ENCODE peak calls at places on chromosomes 5 and 9, in seven cellular contexts. G, R, X, V, O, T and I are unnamed samples.

GRCh38 chr5:92560698-92561361 is 1020.2 kb downstream of the NR2F1-AS1 start:
- DNase-seq in O (no peak), X (no peak), G (no peak), T (no peak), V (peak; percentile 93), R (no peak), I (no peak)

GRCh38 chr9:76868897-76869296 is 37.0 kb downstream of the PRUNE2 start:
- DNase-seq in G (no peak), O (no peak), X (no peak), T (no peak), R (no peak), V (peak; percentile 62), I (no peak)

GRCh38 chr5:141354900-141355469 is at the start of gene PCDHGA4:
- DNase-seq in G (no peak), R (no peak), X (no peak), O (no peak), T (peak; percentile 15), V (no peak), I (no peak)

GRCh38 chr9:90974007-90974406 is 172.4 kb downstream of the SYK start:
- DNase-seq in X (no peak), V (peak; percentile 55), O (no peak), R (no peak), G (no peak), T (no peak), I (no peak)

GRCh38 chr5:98927242-98927987 is 1.4 kb downstream of the CHD1 start:
- DNase-seq in V (peak; percentile 80), O (no peak), X (peak; percentile 65), G (peak; percentile 71), T (peak; percentile 15), R (no peak), I (peak; percentile 59)

GRCh38 chr5:38208782-38209378 is 49.5 kb upstream of the EGFLAM start:
- DNase-seq in O (no peak), G (no peak), X (peak; percentile 22), V (peak; percentile 40), T (peak; percentile 39), R (no peak), I (no peak)

GRCh38 chr9:117414906-117415583 is at the start of gene ASTN2:
- DNase-seq in G (no peak), X (no peak), R (no peak), T (no peak), O (no peak), V (peak; percentile 4), I (no peak)

GRCh38 chr5:153742071-153742470 is 251.6 kb downstream of the GRIA1 start:
- DNase-seq in T (peak; percentile 79), R (no peak), X (no peak), O (no peak), G (no peak), V (no peak), I (no peak)

GRCh38 chr5:150599917-150600511 is 40.4 kb upstream of the SYNPO start:
- DNase-seq in R (peak; percentile 67), V (peak; percentile 75), T (peak; percentile 29), G (no peak), O (peak; percentile 79), X (peak; percentile 91), I (no peak)

GRCh38 chr9:134335490-134336173 is 9.4 kb downstream of the RXRA start:
- DNase-seq in T (no peak), X (no peak), R (no peak), O (peak; percentile 94), V (no peak), G (no peak), I (no peak)

GRCh38 chr5:128913551-128913950 is 51.7 kb upstream of the SLC27A6 start:
- DNase-seq in T (no peak), G (no peak), X (no peak), V (no peak), O (no peak), R (no peak), I (no peak)

GRCh38 chr5:24773241-24773640 is 128.5 kb upstream of the CDH10 start:
- DNase-seq in V (peak; percentile 76), G (no peak), O (no peak), X (no peak), R (no peak), T (no peak), I (no peak)

GRCh38 chr9:109286981-109287380 is 33.9 kb downstream of the EPB41L4B start:
- DNase-seq in V (peak; percentile 49), O (no peak), T (peak; percentile 61), G (no peak), X (no peak), R (no peak), I (no peak)

GRCh38 chr5:97098864-97099454 is 43.5 kb downstream of the LIX1 start:
- DNase-seq in G (no peak), V (peak; percentile 6), O (no peak), R (no peak), T (no peak), X (no peak), I (no peak)

GRCh38 chr5:135372654-135373381 is 26.2 kb downstream of the MACROH2A1 start:
- DNase-seq in X (no peak), R (no peak), O (no peak), T (no peak), V (no peak), G (no peak), I (no peak)

DNA sequence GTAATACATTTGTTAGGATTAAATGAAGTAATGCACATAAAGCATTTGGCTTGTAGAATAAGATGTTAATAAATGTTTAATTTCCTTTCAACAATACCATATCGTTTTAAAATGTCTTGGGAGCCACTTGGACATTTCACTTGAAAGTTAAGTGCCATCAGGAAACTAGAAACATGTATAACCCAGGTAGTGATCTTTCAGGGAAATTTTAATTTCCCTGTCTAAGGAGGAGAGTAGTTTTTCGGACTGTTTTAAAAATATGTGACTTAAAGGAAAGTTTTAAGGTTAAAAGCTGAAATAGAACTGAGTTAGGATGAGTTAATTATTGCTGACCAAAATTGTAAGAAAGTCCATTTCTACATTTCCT is 18.0 kb downstream of the CDC42SE2 start:
- DNase-seq in G (no peak), T (no peak), R (no peak), X (no peak), V (no peak), O (no peak), I (no peak)
- H3K4me3 ChIP-seq in G (peak overlapping the region; percentile 92), T (no peak overlapping the region), R (peak overlapping the region; percentile 34), X (no peak overlapping the region), V (no peak overlapping the region), O (peak overlapping the region; percentile 2), I (peak overlapping the region; percentile 43)

GRCh38 chr9:124257070-124257864 is 482 bp upstream of the NEK6 start:
- DNase-seq in R (no peak), G (no peak), V (peak; percentile 58), T (no peak), X (no peak), O (peak; percentile 45), I (no peak)
- H3K27me3 ChIP-seq in R (no peaks in the 10 kb centered on the region), G (no peaks in the 10 kb centered on the region), V (no peaks in the 10 kb centered on the region), T (peaks cover 20% of the 10 kb centered on the region), X (no peaks in the 10 kb centered on the region), O (no peaks in the 10 kb centered on the region), I (no peaks in the 10 kb centered on the region)

GRCh38 chr5:175654807-175655206 is 3.1 kb upstream of the HRH2 start:
- DNase-seq in V (no peak), R (no peak), X (no peak), O (no peak), T (no peak), G (no peak), I (no peak)
- H3K27ac ChIP-seq in V (no peak overlapping the region), R (no peak overlapping the region), X (no peak overlapping the region), O (no peak overlapping the region), T (no peak overlapping the region), G (no peak overlapping the region), I (no peak overlapping the region)

GRCh38 chr5:74261906-74262305 is 378.6 kb downstream of the ENC1 start:
- DNase-seq in O (no peak), X (no peak), R (no peak), V (no peak), G (no peak), T (no peak), I (no peak)
- H3K4me3 ChIP-seq in O (no peak overlapping the region), X (no peak overlapping the region), R (no peak overlapping the region), V (no peak overlapping the region), G (no peak overlapping the region), T (no peak overlapping the region), I (no peak overlapping the region)